ENCODE peak calls at places on chromosome 14, in seven cellular contexts. M is HepG2, U is GF-D8, A is activated T-cell treated with anti-CD3 and anti-CD28 coated beads for 24 hours, O is mammary epithelial cell, G is HT1080, D is caudate nucleus. F is an unnamed sample.

GRCh38 chr14:81390706-81391105 is 9.4 kb downstream of the STON2 start:
- DNase-seq in M (no peak), U (no peak), A (no peak), O (no peak), G (no peak), D (no peak), F (no peak)

GRCh38 chr14:106318700-106319099 is 792.3 kb downstream of the TMEM121 start:
- DNase-seq in M (no peak), U (no peak), A (peak), O (no peak), G (no peak), D (no peak), F (no peak)

GRCh38 chr14:101231828-101232227 is 328.3 kb upstream of the RTL1 start:
- DNase-seq in M (no peak), U (no peak), A (no peak), O (no peak), G (no peak), D (no peak), F (no peak)

GRCh38 chr14:64745511-64746041 is 41.4 kb downstream of the PLEKHG3 start:
- DNase-seq in M (peak), U (no peak), A (no peak), O (no peak), G (no peak), D (no peak), F (no peak)

GRCh38 chr14:79328863-79329262 is 882.4 kb downstream of the DIO2 start:
- DNase-seq in M (no peak), U (no peak), A (no peak), O (no peak), G (peak), D (no peak), F (no peak)

GRCh38 chr14:51908086-51908485 is 47.7 kb downstream of the GNG2 start:
- DNase-seq in M (no peak), U (no peak), A (no peak), O (no peak), G (no peak), D (no peak), F (no peak)

GRCh38 chr14:74804219-74804825 is 41.2 kb downstream of the YLPM1 start:
- DNase-seq in M (peak), U (no peak), A (no peak), O (peak), G (peak), D (no peak), F (peak)

GRCh38 chr14:102848830-102849521 is 71.7 kb downstream of the TRAF3 start:
- DNase-seq in M (no peak), U (no peak), A (no peak), O (no peak), G (no peak), D (no peak), F (no peak)

GRCh38 chr14:98937021-98937420 is 335.0 kb downstream of the BCL11B start:
- DNase-seq in M (no peak), U (no peak), A (no peak), O (no peak), G (no peak), D (no peak), F (no peak)

GRCh38 chr14:24806061-24806678 is 172.2 kb upstream of the GZMB start:
- DNase-seq in M (peak), U (peak), A (peak), O (peak), G (peak), D (no peak), F (no peak)

GRCh38 chr14:25120261-25120660 is 70.3 kb upstream of the STXBP6 start:
- DNase-seq in M (no peak), U (no peak), A (no peak), O (no peak), G (no peak), D (no peak), F (no peak)

GRCh38 chr14:61178226-61179060 is 102.7 kb downstream of the TMEM30B start:
- DNase-seq in M (peak), U (no peak), A (peak), O (peak), G (peak), D (no peak), F (peak)

GRCh38 chr14:95679995-95680735 is 6.1 kb upstream of the TCL1B start:
- DNase-seq in M (peak), U (no peak), A (no peak), O (no peak), G (no peak), D (no peak), F (no peak)

GRCh38 chr14:45610303-45610702 is 357.3 kb upstream of the MIS18BP1 start:
- DNase-seq in M (no peak), U (no peak), A (no peak), O (peak), G (peak), D (no peak), F (peak)

GRCh38 chr14:29126361-29126760 is 359.8 kb downstream of the FOXG1 start:
- DNase-seq in M (no peak), U (no peak), A (no peak), O (no peak), G (no peak), D (no peak), F (no peak)

GRCh38 chr14:62064741-62065323 is 302.6 kb downstream of the SNAPC1 start:
- DNase-seq in M (no peak), U (no peak), A (no peak), O (no peak), G (no peak), D (no peak), F (no peak)

GRCh38 chr14:91388551-91388975 is 29.1 kb downstream of the CCDC88C start:
- DNase-seq in M (no peak), U (no peak), A (no peak), O (no peak), G (no peak), D (no peak), F (no peak)

GRCh38 chr14:59275668-59276067 is 87.2 kb downstream of the DAAM1 start:
- DNase-seq in M (peak), U (no peak), A (no peak), O (peak), G (peak), D (no peak), F (peak)

GRCh38 chr14:88935083-88935482 is 110.6 kb downstream of the TTC8 start:
- DNase-seq in M (no peak), U (no peak), A (no peak), O (no peak), G (no peak), D (no peak), F (no peak)

GRCh38 chr14:99389171-99389826 is 91.4 kb downstream of the SETD3 start:
- DNase-seq in M (peak), U (no peak), A (peak), O (peak), G (peak), D (no peak), F (no peak)

GRCh38 chr14:75459099-75459741 is 31.4 kb downstream of the JDP2 start:
- DNase-seq in M (no peak), U (peak), A (no peak), O (no peak), G (peak), D (no peak), F (no peak)

GRCh38 chr14:31492759-31493498 is 5.1 kb upstream of the GPR33 start:
- DNase-seq in M (no peak), U (no peak), A (no peak), O (peak), G (peak), D (no peak), F (no peak)